ENCODE peak calls at places on chromosomes 5 and 9, in nine cellular contexts. One of them, this sample, is unnamed. For H3K4me1, the result is how much of the 10 kb centered on the place peaks cover.

GRCh38 chr5:77847814-77848290 is 71.7 kb upstream of the TBCA start:
- DNase-seq in esophagus squamous epithelium: no peak
- DNase-seq in mammary epithelial cell: no peak
- DNase-seq in cardiac muscle cell: no peak
- DNase-seq in A549: no peak
- DNase-seq in PC-9: no peak
- DNase-seq in small intestine: no peak
- DNase-seq in heart right ventricle: no peak
- DNase-seq in left ventricle myocardium inferior: no peak
- DNase-seq in this sample: no peak

GRCh38 chr5:159965031-159965837 is 43.7 kb upstream of the TTC1 start:
- DNase-seq in esophagus squamous epithelium: no peak
- DNase-seq in mammary epithelial cell: peak
- DNase-seq in cardiac muscle cell: peak
- DNase-seq in A549: peak
- DNase-seq in PC-9: peak
- DNase-seq in small intestine: peak
- DNase-seq in heart right ventricle: peak
- DNase-seq in left ventricle myocardium inferior: peak
- DNase-seq in this sample: peak

GRCh38 chr5:171630047-171630669 is 155.5 kb upstream of the SMIM23 start:
- DNase-seq in esophagus squamous epithelium: no peak
- DNase-seq in mammary epithelial cell: peak
- DNase-seq in cardiac muscle cell: peak
- DNase-seq in A549: peak
- DNase-seq in PC-9: peak
- DNase-seq in small intestine: peak
- DNase-seq in heart right ventricle: peak
- DNase-seq in left ventricle myocardium inferior: peak
- DNase-seq in this sample: peak

GRCh38 chr5:145483211-145483610 is 351.9 kb downstream of the PRELID2 start:
- DNase-seq in esophagus squamous epithelium: no peak
- DNase-seq in mammary epithelial cell: peak
- DNase-seq in cardiac muscle cell: no peak
- DNase-seq in A549: peak
- DNase-seq in PC-9: no peak
- DNase-seq in small intestine: no peak
- DNase-seq in heart right ventricle: no peak
- DNase-seq in left ventricle myocardium inferior: no peak
- DNase-seq in this sample: no peak

GRCh38 chr9:34380034-34380510 is 3.4 kb upstream of the MYORG start:
- DNase-seq in esophagus squamous epithelium: no peak
- DNase-seq in mammary epithelial cell: no peak
- DNase-seq in cardiac muscle cell: peak
- DNase-seq in A549: no peak
- DNase-seq in PC-9: peak
- DNase-seq in small intestine: peak
- DNase-seq in heart right ventricle: no peak
- DNase-seq in left ventricle myocardium inferior: no peak
- DNase-seq in this sample: peak

GRCh38 chr5:149060325-149060724 is 2.5 kb downstream of the SH3TC2 start:
- DNase-seq in esophagus squamous epithelium: no peak
- DNase-seq in mammary epithelial cell: peak
- DNase-seq in cardiac muscle cell: peak
- DNase-seq in A549: no peak
- DNase-seq in PC-9: peak
- DNase-seq in small intestine: peak
- DNase-seq in heart right ventricle: peak
- DNase-seq in left ventricle myocardium inferior: peak
- DNase-seq in this sample: peak

GRCh38 chr9:137435980-137436760 is 5.0 kb downstream of the ENTPD8 start:
- DNase-seq in esophagus squamous epithelium: no peak
- DNase-seq in mammary epithelial cell: peak
- DNase-seq in cardiac muscle cell: no peak
- DNase-seq in A549: peak
- DNase-seq in PC-9: peak
- DNase-seq in small intestine: peak
- DNase-seq in heart right ventricle: peak
- DNase-seq in left ventricle myocardium inferior: peak
- DNase-seq in this sample: peak

GRCh38 chr5:124841829-124842712 is 95.6 kb upstream of the ZNF608 start:
- DNase-seq in esophagus squamous epithelium: no peak
- DNase-seq in mammary epithelial cell: peak
- DNase-seq in cardiac muscle cell: no peak
- DNase-seq in A549: no peak
- DNase-seq in PC-9: no peak
- DNase-seq in small intestine: no peak
- DNase-seq in heart right ventricle: peak
- DNase-seq in left ventricle myocardium inferior: peak
- DNase-seq in this sample: no peak

GRCh38 chr9:116372081-116372673 is 218.6 kb downstream of the PAPPA start:
- DNase-seq in esophagus squamous epithelium: no peak
- DNase-seq in mammary epithelial cell: no peak
- DNase-seq in cardiac muscle cell: no peak
- DNase-seq in A549: no peak
- DNase-seq in PC-9: no peak
- DNase-seq in small intestine: no peak
- DNase-seq in heart right ventricle: no peak
- DNase-seq in left ventricle myocardium inferior: no peak
- DNase-seq in this sample: no peak

DNA sequence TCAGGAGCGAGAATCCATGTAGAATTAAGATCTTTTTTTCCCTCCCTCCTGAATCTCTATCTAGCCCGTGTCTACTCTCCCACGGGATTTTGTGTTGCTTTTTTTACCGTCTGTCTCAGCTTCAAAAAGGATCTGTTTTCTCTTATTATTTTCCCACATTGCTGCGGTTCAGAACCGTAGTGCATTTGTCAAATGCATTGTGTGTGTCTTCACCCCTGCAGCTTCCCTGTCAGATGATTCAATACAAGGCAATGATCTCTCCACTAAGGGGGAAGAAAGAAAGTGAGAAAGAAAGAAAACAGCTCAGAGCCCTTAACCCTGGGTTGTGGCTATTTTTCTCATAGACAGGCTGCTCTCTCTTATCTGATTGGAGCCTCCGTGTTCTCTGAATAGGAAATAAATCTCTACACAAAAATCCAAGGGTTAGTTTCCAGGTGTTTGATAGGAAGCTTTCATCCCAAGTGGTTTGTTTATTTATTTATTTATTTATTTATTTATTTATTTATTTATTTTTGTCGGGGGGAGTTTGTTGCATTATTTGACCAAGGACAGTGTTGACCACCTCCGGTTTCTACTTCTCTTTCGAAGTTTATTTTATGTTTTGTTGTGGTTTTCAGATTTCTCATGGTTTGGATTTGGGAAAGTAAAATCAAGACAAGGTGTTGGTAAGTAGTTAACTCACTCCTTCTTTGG is 191.0 kb downstream of the NTRK2 start:
- DNase-seq in esophagus squamous epithelium: no peak
- DNase-seq in mammary epithelial cell: no peak
- DNase-seq in cardiac muscle cell: no peak
- DNase-seq in A549: no peak
- DNase-seq in PC-9: no peak
- DNase-seq in small intestine: no peak
- DNase-seq in heart right ventricle: no peak
- DNase-seq in left ventricle myocardium inferior: no peak
- DNase-seq in this sample: no peak
- H3K4me3 ChIP-seq in esophagus squamous epithelium: no peak
- H3K4me3 ChIP-seq in mammary epithelial cell: no peak
- H3K4me3 ChIP-seq in cardiac muscle cell: no peak
- H3K4me3 ChIP-seq in A549: no peak
- H3K4me3 ChIP-seq in PC-9: no peak
- H3K4me3 ChIP-seq in small intestine: no peak
- H3K4me3 ChIP-seq in heart right ventricle: no peak
- H3K4me3 ChIP-seq in left ventricle myocardium inferior: no peak
- H3K4me3 ChIP-seq in this sample: no peak

DNA sequence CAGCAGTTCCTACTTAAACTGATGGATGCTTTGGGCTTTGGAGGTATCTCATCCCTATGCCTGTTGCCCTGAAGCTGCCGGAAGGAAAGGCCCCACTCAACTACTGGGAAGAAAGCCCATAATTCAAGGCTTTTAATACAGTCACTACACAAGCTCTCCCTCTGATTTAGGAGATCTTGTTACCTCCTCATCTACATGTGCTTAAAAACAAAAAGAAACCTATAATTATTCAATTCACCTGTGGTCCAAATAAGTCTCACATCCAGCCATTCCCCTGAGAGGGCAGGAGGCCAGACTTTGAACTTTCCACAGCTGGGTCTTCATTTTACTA is 715 bp upstream of the LEAP2 start:
- DNase-seq in esophagus squamous epithelium: no peak
- DNase-seq in mammary epithelial cell: no peak
- DNase-seq in cardiac muscle cell: no peak
- DNase-seq in A549: no peak
- DNase-seq in PC-9: no peak
- DNase-seq in small intestine: no peak
- DNase-seq in heart right ventricle: no peak
- DNase-seq in left ventricle myocardium inferior: no peak
- DNase-seq in this sample: no peak
- H3K4me1 ChIP-seq in esophagus squamous epithelium: under half
- H3K4me1 ChIP-seq in mammary epithelial cell: under half
- H3K4me1 ChIP-seq in cardiac muscle cell: under half
- H3K4me1 ChIP-seq in A549: under half
- H3K4me1 ChIP-seq in PC-9: under half
- H3K4me1 ChIP-seq in small intestine: under half
- H3K4me1 ChIP-seq in heart right ventricle: half or more
- H3K4me1 ChIP-seq in left ventricle myocardium inferior: half or more
- H3K4me1 ChIP-seq in this sample: under half

DNA sequence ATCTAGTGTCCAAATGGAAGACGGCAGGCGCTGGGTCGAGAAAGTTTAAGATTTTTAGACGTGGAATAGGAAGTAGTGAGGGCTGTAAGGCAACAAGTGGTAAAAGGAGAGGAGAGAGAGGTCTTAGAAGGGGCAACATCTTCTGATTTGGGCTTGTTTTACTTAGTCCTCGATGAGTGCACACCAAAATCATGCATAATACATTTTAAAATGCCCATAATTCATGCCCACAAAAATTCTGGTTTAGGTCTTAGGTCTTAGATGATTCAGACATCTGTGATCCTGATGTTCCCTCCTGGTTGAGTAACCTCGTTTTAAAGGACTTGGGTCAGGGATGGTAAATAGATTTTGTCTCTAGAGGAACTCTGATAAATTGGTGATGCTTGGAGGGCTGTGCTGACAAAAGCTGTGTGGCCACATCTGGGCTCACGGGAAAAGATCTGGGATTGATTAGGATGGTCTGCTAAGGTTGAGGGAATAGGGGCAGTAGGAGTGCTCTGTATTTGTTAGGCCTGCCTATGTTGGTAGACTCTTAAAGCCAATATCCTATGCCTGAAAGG is 476.3 kb downstream of the CCDC171 start:
- DNase-seq in esophagus squamous epithelium: no peak
- DNase-seq in mammary epithelial cell: peak
- DNase-seq in cardiac muscle cell: no peak
- DNase-seq in A549: no peak
- DNase-seq in PC-9: no peak
- DNase-seq in small intestine: no peak
- DNase-seq in heart right ventricle: no peak
- DNase-seq in left ventricle myocardium inferior: no peak
- DNase-seq in this sample: no peak
- H3K27ac ChIP-seq in esophagus squamous epithelium: no peak
- H3K27ac ChIP-seq in mammary epithelial cell: no peak
- H3K27ac ChIP-seq in cardiac muscle cell: no peak
- H3K27ac ChIP-seq in A549: no peak
- H3K27ac ChIP-seq in PC-9: no peak
- H3K27ac ChIP-seq in small intestine: no peak
- H3K27ac ChIP-seq in heart right ventricle: no peak
- H3K27ac ChIP-seq in left ventricle myocardium inferior: no peak
- H3K27ac ChIP-seq in this sample: no peak

GRCh38 chr9:117705386-117705785 is 1.2 kb downstream of the TLR4 start:
- DNase-seq in esophagus squamous epithelium: no peak
- DNase-seq in mammary epithelial cell: no peak
- DNase-seq in cardiac muscle cell: no peak
- DNase-seq in A549: no peak
- DNase-seq in PC-9: no peak
- DNase-seq in small intestine: no peak
- DNase-seq in heart right ventricle: no peak
- DNase-seq in left ventricle myocardium inferior: no peak
- DNase-seq in this sample: no peak
- H3K4me3 ChIP-seq in esophagus squamous epithelium: peak
- H3K4me3 ChIP-seq in mammary epithelial cell: no peak
- H3K4me3 ChIP-seq in cardiac muscle cell: no peak
- H3K4me3 ChIP-seq in A549: no peak
- H3K4me3 ChIP-seq in PC-9: peak
- H3K4me3 ChIP-seq in small intestine: no peak
- H3K4me3 ChIP-seq in heart right ventricle: peak
- H3K4me3 ChIP-seq in left ventricle myocardium inferior: peak
- H3K4me3 ChIP-seq in this sample: no peak

GRCh38 chr9:112174965-112175795 is at the start of gene SUSD1:
- DNase-seq in esophagus squamous epithelium: no peak
- DNase-seq in mammary epithelial cell: no peak
- DNase-seq in cardiac muscle cell: peak
- DNase-seq in A549: peak
- DNase-seq in PC-9: peak
- DNase-seq in small intestine: peak
- DNase-seq in heart right ventricle: peak
- DNase-seq in left ventricle myocardium inferior: peak
- DNase-seq in this sample: peak

GRCh38 chr9:112174223-112174964 is 703 bp downstream of the SUSD1 start:
- DNase-seq in esophagus squamous epithelium: no peak
- DNase-seq in mammary epithelial cell: peak
- DNase-seq in cardiac muscle cell: peak
- DNase-seq in A549: peak
- DNase-seq in PC-9: peak
- DNase-seq in small intestine: peak
- DNase-seq in heart right ventricle: peak
- DNase-seq in left ventricle myocardium inferior: peak
- DNase-seq in this sample: peak

GRCh38 chr9:112175796-112176315 is 759 bp upstream of the SUSD1 start:
- DNase-seq in esophagus squamous epithelium: no peak
- DNase-seq in mammary epithelial cell: no peak
- DNase-seq in cardiac muscle cell: no peak
- DNase-seq in A549: peak
- DNase-seq in PC-9: no peak
- DNase-seq in small intestine: no peak
- DNase-seq in heart right ventricle: no peak
- DNase-seq in left ventricle myocardium inferior: no peak
- DNase-seq in this sample: no peak

GRCh38 chr9:112173489-112174222 is 1.4 kb downstream of the SUSD1 start:
- DNase-seq in esophagus squamous epithelium: no peak
- DNase-seq in mammary epithelial cell: no peak
- DNase-seq in cardiac muscle cell: no peak
- DNase-seq in A549: no peak
- DNase-seq in PC-9: no peak
- DNase-seq in small intestine: peak
- DNase-seq in heart right ventricle: no peak
- DNase-seq in left ventricle myocardium inferior: no peak
- DNase-seq in this sample: no peak

GRCh38 chr9:112176410-112177010 is 1.4 kb upstream of the SUSD1 start:
- DNase-seq in esophagus squamous epithelium: no peak
- DNase-seq in mammary epithelial cell: no peak
- DNase-seq in cardiac muscle cell: no peak
- DNase-seq in A549: peak
- DNase-seq in PC-9: no peak
- DNase-seq in small intestine: peak
- DNase-seq in heart right ventricle: no peak
- DNase-seq in left ventricle myocardium inferior: no peak
- DNase-seq in this sample: no peak
- H3K4me1 ChIP-seq in esophagus squamous epithelium: under half
- H3K4me1 ChIP-seq in mammary epithelial cell: under half
- H3K4me1 ChIP-seq in cardiac muscle cell: under half
- H3K4me1 ChIP-seq in A549: under half
- H3K4me1 ChIP-seq in PC-9: half or more
- H3K4me1 ChIP-seq in small intestine: under half
- H3K4me1 ChIP-seq in heart right ventricle: under half
- H3K4me1 ChIP-seq in left ventricle myocardium inferior: under half
- H3K4me1 ChIP-seq in this sample: under half

This sample was measured in testis.